ENCODE peak calls at places on chromosomes 2 and 18, in four cellular contexts. G is H1, S is SK-N-SH, J is K562. K is an unnamed sample.

GRCh38 chr18:49597152-49597551 is 35.3 kb downstream of the LIPG start:
- DNase-seq in G (no peak), S (no peak), J (no peak), K (no peak)

GRCh38 chr2:111172666-111173065 is 52.0 kb downstream of the BCL2L11 start:
- DNase-seq in G (no peak), S (no peak), J (no peak), K (no peak)

GRCh38 chr2:224778474-224778877 is 62.3 kb upstream of the CCDC195 start:
- DNase-seq in G (peak; percentile 68), S (peak; percentile 55), J (peak; percentile 26), K (peak; percentile 39)

GRCh38 chr18:79916546-79917350 is 34.7 kb downstream of the SLC66A2 start:
- DNase-seq in G (peak; percentile 40), S (no peak), J (no peak), K (no peak)

GRCh38 chr2:238504181-238504711 is 77.5 kb downstream of the ASB1 start:
- DNase-seq in G (no peak), S (no peak), J (no peak), K (no peak)

GRCh38 chr2:189658281-189658680 is 3.0 kb upstream of the ASNSD1 start:
- DNase-seq in G (no peak), S (no peak), J (no peak), K (no peak)

GRCh38 chr2:142037744-142038143 is 93.1 kb downstream of the LRP1B start:
- DNase-seq in G (no peak), S (no peak), J (no peak), K (no peak)

GRCh38 chr2:62297642-62298010 is 101.7 kb downstream of the B3GNT2 start:
- DNase-seq in G (no peak), S (no peak), J (peak; percentile 57), K (no peak)

GRCh38 chr2:240868286-240869108 is at the start of gene AGXT:
- DNase-seq in G (no peak), S (no peak), J (no peak), K (no peak)

GRCh38 chr2:15941970-15942710 is 1.8 kb downstream of the MYCN start:
- DNase-seq in G (peak; percentile 72), S (peak; percentile 82), J (no peak), K (no peak)

GRCh38 chr2:104140361-104140760 is 713.6 kb upstream of the POU3F3 start:
- DNase-seq in G (no peak), S (no peak), J (no peak), K (no peak)

GRCh38 chr2:115694651-115695050 is 1252.2 kb downstream of the DPP10 start:
- DNase-seq in G (no peak), S (no peak), J (no peak), K (no peak)

GRCh38 chr18:8505036-8505435 is 104.2 kb upstream of the RAB12 start:
- DNase-seq in G (no peak), S (peak; percentile 17), J (no peak), K (no peak)

GRCh38 chr2:174442546-174443510 is 44.0 kb downstream of the GPR155 start:
- DNase-seq in G (no peak), S (no peak), J (no peak), K (no peak)

GRCh38 chr2:214529514-214529913 is 118.7 kb downstream of the VWC2L start:
- DNase-seq in G (no peak), S (no peak), J (no peak), K (no peak)

GRCh38 chr2:238899386-238899785 is 51.5 kb downstream of the TWIST2 start:
- DNase-seq in G (no peak), S (no peak), J (no peak), K (no peak)

GRCh38 chr2:43052204-43052943 is 174.0 kb downstream of the ZFP36L2 start:
- DNase-seq in G (no peak), S (no peak), J (peak; percentile 27), K (no peak)

DNA sequence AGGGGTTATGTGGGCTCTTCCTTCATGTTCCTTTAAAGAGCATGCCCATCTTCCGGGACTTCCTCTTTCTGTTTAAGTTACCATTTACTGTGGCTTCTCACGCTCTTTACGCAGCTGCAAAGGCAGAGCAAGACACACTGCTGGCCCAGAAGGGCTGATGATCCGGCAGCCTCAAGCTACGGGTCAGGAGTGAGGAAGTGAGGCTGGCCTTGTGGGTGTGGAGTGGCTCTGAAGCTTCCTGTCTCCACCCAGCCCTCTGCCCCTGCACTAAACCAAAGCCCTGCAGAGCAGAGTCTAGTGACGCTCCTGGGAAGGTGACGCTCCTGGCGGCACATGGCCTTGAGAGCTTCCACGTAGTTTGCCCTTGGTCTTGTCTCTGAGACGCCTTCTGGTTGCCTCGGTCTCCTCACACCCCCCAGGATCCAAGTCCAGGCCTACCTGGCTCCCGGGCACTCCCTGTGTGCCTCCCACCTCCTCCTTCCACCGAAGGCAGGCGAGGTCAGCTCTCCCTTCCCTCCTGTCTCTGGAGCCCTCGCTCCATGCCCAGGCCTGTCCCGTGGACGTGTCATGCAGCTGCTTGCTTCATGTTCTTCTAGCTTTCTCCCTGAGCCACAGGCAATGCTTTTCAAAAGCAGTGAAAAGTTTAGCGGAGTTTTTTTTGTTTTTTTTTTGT is 50.3 kb downstream of the ARL4C start:
- DNase-seq in G (no peak), S (no peak), J (no peak), K (peak; percentile 66)
- TF ChIP-seq NRF1 in G (no peak), S (no peak), J (no peak), K (no peak)

DNA sequence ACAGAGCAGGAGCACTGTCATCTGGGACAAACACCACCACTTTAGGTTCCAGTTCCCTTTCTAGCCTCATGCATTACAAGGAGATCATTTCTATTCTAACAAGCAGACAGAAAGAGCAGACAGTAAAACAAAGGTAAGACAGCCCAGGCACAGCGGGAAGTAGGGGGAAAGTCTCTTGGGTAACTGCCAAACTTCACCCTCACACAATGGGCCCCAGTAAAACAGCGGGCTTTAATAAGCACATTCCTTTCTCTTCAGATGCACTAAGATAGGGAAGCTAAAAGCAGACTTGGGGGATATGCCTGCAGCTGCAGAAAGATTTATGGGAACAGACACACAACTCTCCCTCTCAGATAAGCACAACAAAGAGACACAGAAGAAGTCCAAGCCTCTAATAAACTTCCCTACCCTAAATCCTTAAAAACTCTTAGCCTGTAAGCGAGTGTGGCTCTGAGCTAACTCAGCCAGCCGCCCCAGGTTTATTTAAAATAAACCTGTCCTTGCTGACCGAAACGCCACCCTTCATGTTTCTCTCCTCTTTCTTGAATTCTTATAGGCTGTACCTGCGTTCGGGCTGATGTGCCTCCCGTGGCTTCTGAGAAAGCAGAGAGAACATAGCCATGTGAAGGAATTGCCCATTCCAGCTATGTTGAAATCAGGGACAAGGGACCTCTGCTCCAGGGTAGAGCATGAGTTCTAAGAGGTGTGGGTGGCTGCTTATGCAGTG is 726.8 kb upstream of the DDX18 start:
- DNase-seq in G (peak; percentile 54), S (no peak), J (no peak), K (no peak)
- TF ChIP-seq NRF1 in G (no peak), S (no peak), J (no peak), K (no peak)

DNA sequence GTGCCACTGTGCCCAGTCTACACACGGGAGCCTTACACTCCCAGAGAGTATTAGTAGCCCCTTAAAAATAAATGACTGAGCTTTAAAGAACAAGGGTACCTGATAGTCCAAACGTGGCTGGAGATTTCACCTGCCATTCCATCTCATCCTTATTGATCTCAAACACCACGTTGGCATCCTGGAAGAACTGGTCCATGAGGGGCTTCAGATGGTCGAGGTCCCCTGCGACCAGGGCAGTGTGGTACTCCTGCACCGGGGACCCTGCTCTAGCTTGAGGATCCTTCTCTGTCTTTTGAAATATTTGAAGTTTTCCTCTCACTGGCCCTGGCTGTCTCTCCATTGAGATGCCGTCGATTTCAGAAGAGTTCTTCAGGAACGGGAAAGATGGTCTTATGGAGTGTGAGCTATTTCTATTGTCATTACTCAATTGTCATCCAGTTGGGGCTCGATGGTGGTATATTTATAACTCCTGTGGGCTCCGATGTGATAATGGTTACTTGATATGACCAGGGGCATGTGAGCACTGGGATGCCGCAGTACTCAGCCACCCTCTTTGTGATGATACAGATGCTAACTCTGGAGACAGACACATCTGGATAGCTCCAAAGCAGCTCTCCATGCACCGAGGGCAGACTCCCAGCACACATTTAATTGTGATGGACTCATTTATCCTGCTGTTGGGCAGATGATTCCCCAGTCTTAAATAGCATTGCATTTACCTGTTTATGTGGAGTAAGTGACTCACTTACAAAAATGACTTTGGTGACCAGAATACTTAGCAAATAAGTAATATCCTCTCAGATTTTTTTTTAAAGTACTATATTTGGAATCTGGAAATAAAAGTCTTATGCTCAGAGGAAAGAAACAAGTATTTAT is 22.8 kb downstream of the ASB18 start:
- DNase-seq in G (peak; percentile 30), S (no peak), J (no peak), K (no peak)
- TF ChIP-seq NRF1 in G (no peak), S (no peak), J (no peak), K (no peak)

GRCh38 chr18:46211816-46212215 is 107.6 kb downstream of the HAUS1 start:
- DNase-seq in G (no peak), S (no peak), J (peak; percentile 8), K (no peak)
- TF ChIP-seq NRF1 in G (no peak), S (no peak), J (no peak), K (no peak)

GRCh38 chr18:9642799-9643445 is 28.6 kb upstream of the PPP4R1 start:
- DNase-seq in G (no peak), S (no peak), J (no peak), K (no peak)
- TF ChIP-seq NRF1 in G (no peak), S (no peak), J (no peak), K (no peak)

DNA sequence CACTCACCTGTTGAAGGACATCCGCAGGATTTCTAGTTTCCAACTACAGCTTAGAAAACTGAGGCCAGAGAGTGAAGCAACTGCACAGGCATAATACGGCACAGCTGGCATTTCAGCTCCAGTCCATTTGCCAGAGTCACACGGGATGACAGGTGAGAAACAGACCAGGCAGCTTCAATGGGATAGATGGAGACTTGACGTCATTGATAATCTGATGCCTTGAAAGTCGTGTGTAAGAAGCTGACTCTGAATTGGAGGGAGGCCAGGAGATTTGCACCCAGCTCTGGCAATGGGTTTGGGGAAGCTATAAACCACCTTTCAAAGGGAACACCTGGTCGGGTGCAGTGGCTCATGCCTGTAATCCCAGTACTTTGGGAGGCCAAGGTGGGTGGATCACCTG is 12.4 kb upstream of the DNMT3A start:
- DNase-seq in G (no peak), S (no peak), J (no peak), K (no peak)
- TF ChIP-seq NRF1 in G (no peak), S (no peak), J (no peak), K (no peak)

K was measured in GM12878.